ENCODE peak calls at places on chromosomes 13 and 19, in eight cellular contexts. S is B cell, X is uterus, P is fibroblast of lung, B is NB4, Y is colonic mucosa, J is GM20000, E is upper lobe of left lung. L is an unnamed sample.

GRCh38 chr19:16193466-16193865 is 4.2 kb upstream of the AP1M1 start:
- DNase-seq in B (no peak), Y (no peak), E (no peak), X (no peak), P (no peak), S (no peak), J (no peak), L (no peak)

GRCh38 chr19:7486923-7487322 is 1.9 kb downstream of the PEX11G start:
- DNase-seq in B (no peak), X (no peak), Y (no peak), S (no peak), P (no peak), E (no peak), J (no peak), L (no peak)

GRCh38 chr19:55069137-55069858 is 6.3 kb upstream of the RDH13 start:
- DNase-seq in S (no peak), B (peak), J (peak), P (peak), Y (peak), X (no peak), E (peak), L (peak)

GRCh38 chr13:43664700-43665191 is 122.0 kb downstream of the ENOX1 start:
- DNase-seq in B (no peak), E (no peak), P (peak), Y (peak), X (peak), J (no peak), S (no peak), L (no peak)

GRCh38 chr13:112744306-112745021 is 54.6 kb downstream of the ATP11A start:
- DNase-seq in Y (no peak), P (peak), X (peak), B (no peak), S (no peak), J (no peak), E (peak), L (no peak)

GRCh38 chr19:49468746-49469447 is 5.1 kb upstream of the FLT3LG start:
- DNase-seq in B (peak), Y (peak), P (peak), E (peak), S (peak), J (peak), X (peak), L (peak)

GRCh38 chr13:104614746-104615145 is 1548.5 kb upstream of the SLC10A2 start:
- DNase-seq in X (no peak), B (no peak), J (no peak), S (no peak), Y (no peak), P (no peak), E (no peak), L (no peak)

GRCh38 chr19:17538684-17539287 is 16.7 kb upstream of the COLGALT1 start:
- DNase-seq in J (no peak), Y (no peak), B (peak), P (no peak), S (no peak), E (no peak), X (no peak), L (peak)

GRCh38 chr19:501646-502045 is 5.4 kb downstream of the MADCAM1 start:
- DNase-seq in Y (no peak), J (no peak), P (no peak), B (no peak), X (no peak), E (no peak), S (no peak), L (no peak)

GRCh38 chr13:99192480-99192879 is 8.2 kb upstream of the UBAC2 start:
- DNase-seq in P (no peak), S (no peak), J (no peak), E (no peak), X (no peak), B (no peak), Y (peak), L (no peak)

GRCh38 chr13:104114111-104114510 is 1047.9 kb upstream of the SLC10A2 start:
- DNase-seq in X (no peak), Y (no peak), P (no peak), J (no peak), S (no peak), E (no peak), B (no peak), L (no peak)

GRCh38 chr13:109468123-109468522 is 318.3 kb downstream of the IRS2 start:
- DNase-seq in X (no peak), E (no peak), B (no peak), J (no peak), S (no peak), Y (no peak), P (no peak), L (no peak)

GRCh38 chr19:6811906-6812305 is 39.4 kb downstream of the VAV1 start:
- DNase-seq in S (no peak), J (no peak), Y (no peak), E (no peak), B (peak), X (no peak), P (peak), L (no peak)

GRCh38 chr13:73259061-73259908 is 200.5 kb downstream of the KLF5 start:
- DNase-seq in J (no peak), X (peak), S (no peak), P (peak), E (no peak), Y (no peak), B (no peak), L (no peak)

GRCh38 chr19:2478756-2479555 is 3.0 kb downstream of the GADD45B start:
- DNase-seq in X (peak), J (peak), P (peak), B (peak), Y (peak), S (peak), E (peak), L (peak)

GRCh38 chr13:97256343-97256783 is 34.2 kb downstream of the MBNL2 start:
- DNase-seq in P (peak), J (no peak), Y (no peak), E (no peak), B (no peak), X (peak), S (no peak), L (no peak)

GRCh38 chr19:31177230-31177629 is 172.0 kb downstream of the TSHZ3 start:
- DNase-seq in P (no peak), S (no peak), J (no peak), E (no peak), X (no peak), Y (no peak), B (no peak), L (no peak)

GRCh38 chr13:106318941-106319411 is 216.5 kb downstream of the EFNB2 start:
- DNase-seq in Y (no peak), P (peak), E (peak), X (peak), S (no peak), J (no peak), B (peak), L (no peak)

GRCh38 chr19:2726160-2726855 is 5.1 kb upstream of the DIRAS1 start:
- DNase-seq in S (peak), J (no peak), B (no peak), X (no peak), Y (no peak), E (no peak), P (no peak), L (no peak)

GRCh38 chr13:67125681-67126080 is 104.5 kb downstream of the PCDH9 start:
- DNase-seq in J (no peak), S (no peak), E (no peak), P (no peak), B (no peak), Y (no peak), X (no peak), L (no peak)

GRCh38 chr13:114112826-114113322 is 19.5 kb downstream of the RASA3 start:
- DNase-seq in X (peak), Y (no peak), E (peak), B (peak), J (no peak), S (no peak), P (no peak), L (no peak)

GRCh38 chr13:114115796-114116195 is 16.6 kb downstream of the RASA3 start:
- DNase-seq in X (no peak), B (no peak), E (no peak), Y (no peak), J (no peak), P (no peak), S (no peak), L (no peak)

GRCh38 chr13:114113961-114114360 is 18.5 kb downstream of the RASA3 start:
- DNase-seq in P (no peak), S (no peak), J (no peak), B (no peak), X (peak), Y (no peak), E (no peak), L (no peak)

GRCh38 chr13:114116734-114117133 is 15.7 kb downstream of the RASA3 start:
- DNase-seq in Y (no peak), X (peak), E (no peak), S (no peak), J (no peak), B (no peak), P (no peak), L (no peak)

GRCh38 chr13:114115191-114115671 is 17.2 kb downstream of the RASA3 start:
- DNase-seq in X (peak), P (peak), Y (peak), E (peak), B (peak), J (no peak), S (no peak), L (no peak)
- TF ChIP-seq CTCF in X (no peak), P (peak), Y (no peak), E (no peak), B (peak), J (no peak), S (no peak), L (no peak)

GRCh38 chr13:27481766-27482165 is 31.4 kb upstream of the MTIF3 start:
- DNase-seq in X (peak), Y (peak), S (no peak), P (no peak), J (no peak), E (peak), B (peak), L (no peak)
- TF ChIP-seq CTCF in X (peak), Y (peak), S (peak), P (peak), J (peak), E (peak), B (peak), L (peak)

GRCh38 chr13:20128459-20128927 is 32.4 kb downstream of the GJA3 start:
- DNase-seq in S (peak), X (no peak), Y (peak), E (peak), P (no peak), B (peak), J (no peak), L (no peak)
- TF ChIP-seq CTCF in S (no peak), X (no peak), Y (peak), E (peak), P (peak), B (no peak), J (peak), L (peak)

GRCh38 chr19:52099497-52100138 is 4.1 kb upstream of the ZNF841 start:
- DNase-seq in X (no peak), E (no peak), J (no peak), B (no peak), S (no peak), P (no peak), Y (no peak), L (no peak)

GRCh38 chr19:52094526-52094925 is 1.0 kb downstream of the ZNF841 start:
- DNase-seq in J (no peak), X (no peak), Y (no peak), S (no peak), P (no peak), E (no peak), B (peak), L (no peak)

GRCh38 chr19:52095172-52096014 is at the start of gene ZNF841:
- DNase-seq in Y (peak), J (peak), E (peak), B (peak), X (peak), P (peak), S (peak), L (peak)
- TF ChIP-seq CTCF in Y (no peak), J (no peak), E (peak), B (no peak), X (no peak), P (no peak), S (no peak), L (no peak)

GRCh38 chr13:94988654-94989053 is 276.3 kb upstream of the SOX21 start:
- DNase-seq in E (no peak), P (no peak), Y (no peak), X (no peak), B (peak), S (no peak), J (no peak), L (no peak)
- TF ChIP-seq CTCF in E (no peak), P (peak), Y (no peak), X (no peak), B (no peak), S (no peak), J (no peak), L (no peak)

L was measured in GM13977.